ENCODE peak calls at places on chromosomes 16 and 17, in ten cellular contexts. One of them, this sample, is unnamed.

GRCh38 chr16:19861811-19862327 is 22.8 kb downstream of the GPRC5B start:
- DNase-seq in WERI-Rb-1: no peak
- DNase-seq in MCF 10A: no peak
- DNase-seq in NCI-H748 treated with DMSO at 0.1 percent for 48 hours: no peak
- DNase-seq in natural killer cell: no peak
- DNase-seq in prostate gland: no peak
- DNase-seq in CD8-positive, alpha-beta memory T cell: no peak
- DNase-seq in left cardiac atrium: no peak
- DNase-seq in fibroblast of lung: no peak
- DNase-seq in SHP77: no peak
- DNase-seq in this sample: no peak

GRCh38 chr16:60318486-60318885 is 1584.4 kb upstream of the GOT2 start:
- DNase-seq in NCI-H748 treated with DMSO at 0.1 percent for 48 hours: no peak
- DNase-seq in left cardiac atrium: no peak
- DNase-seq in CD8-positive, alpha-beta memory T cell: no peak
- DNase-seq in MCF 10A: no peak
- DNase-seq in natural killer cell: no peak
- DNase-seq in SHP77: no peak
- DNase-seq in fibroblast of lung: no peak
- DNase-seq in prostate gland: no peak
- DNase-seq in WERI-Rb-1: no peak
- DNase-seq in this sample: no peak

GRCh38 chr17:8146381-8147140 is 5.6 kb downstream of the PER1 start:
- DNase-seq in NCI-H748 treated with DMSO at 0.1 percent for 48 hours: no peak
- DNase-seq in natural killer cell: no peak
- DNase-seq in MCF 10A: no peak
- DNase-seq in prostate gland: no peak
- DNase-seq in left cardiac atrium: no peak
- DNase-seq in fibroblast of lung: no peak
- DNase-seq in CD8-positive, alpha-beta memory T cell: peak
- DNase-seq in SHP77: no peak
- DNase-seq in WERI-Rb-1: no peak
- DNase-seq in this sample: no peak

GRCh38 chr17:42321555-42321954 is 33.3 kb downstream of the STAT5A start:
- DNase-seq in MCF 10A: no peak
- DNase-seq in SHP77: no peak
- DNase-seq in fibroblast of lung: no peak
- DNase-seq in CD8-positive, alpha-beta memory T cell: no peak
- DNase-seq in prostate gland: no peak
- DNase-seq in WERI-Rb-1: no peak
- DNase-seq in left cardiac atrium: no peak
- DNase-seq in NCI-H748 treated with DMSO at 0.1 percent for 48 hours: no peak
- DNase-seq in natural killer cell: no peak
- DNase-seq in this sample: no peak

GRCh38 chr17:58487589-58488427 is at the start of gene HSF5:
- DNase-seq in CD8-positive, alpha-beta memory T cell: peak
- DNase-seq in WERI-Rb-1: no peak
- DNase-seq in SHP77: no peak
- DNase-seq in MCF 10A: no peak
- DNase-seq in fibroblast of lung: peak
- DNase-seq in natural killer cell: peak
- DNase-seq in prostate gland: no peak
- DNase-seq in NCI-H748 treated with DMSO at 0.1 percent for 48 hours: no peak
- DNase-seq in left cardiac atrium: peak
- DNase-seq in this sample: no peak

GRCh38 chr17:1998426-1998784 is 26.7 kb downstream of the RTN4RL1 start:
- DNase-seq in prostate gland: no peak
- DNase-seq in CD8-positive, alpha-beta memory T cell: peak
- DNase-seq in WERI-Rb-1: no peak
- DNase-seq in MCF 10A: no peak
- DNase-seq in natural killer cell: no peak
- DNase-seq in left cardiac atrium: no peak
- DNase-seq in fibroblast of lung: no peak
- DNase-seq in SHP77: no peak
- DNase-seq in NCI-H748 treated with DMSO at 0.1 percent for 48 hours: no peak
- DNase-seq in this sample: no peak

GRCh38 chr16:73504591-73504990 is 456.7 kb upstream of the ZFHX3 start:
- DNase-seq in left cardiac atrium: no peak
- DNase-seq in SHP77: no peak
- DNase-seq in CD8-positive, alpha-beta memory T cell: no peak
- DNase-seq in MCF 10A: no peak
- DNase-seq in prostate gland: no peak
- DNase-seq in fibroblast of lung: no peak
- DNase-seq in NCI-H748 treated with DMSO at 0.1 percent for 48 hours: peak
- DNase-seq in WERI-Rb-1: no peak
- DNase-seq in natural killer cell: no peak
- DNase-seq in this sample: no peak

GRCh38 chr16:60684002-60684401 is 1352.2 kb downstream of the CDH8 start:
- DNase-seq in left cardiac atrium: no peak
- DNase-seq in WERI-Rb-1: no peak
- DNase-seq in SHP77: no peak
- DNase-seq in CD8-positive, alpha-beta memory T cell: no peak
- DNase-seq in NCI-H748 treated with DMSO at 0.1 percent for 48 hours: no peak
- DNase-seq in MCF 10A: no peak
- DNase-seq in prostate gland: no peak
- DNase-seq in natural killer cell: no peak
- DNase-seq in fibroblast of lung: no peak
- DNase-seq in this sample: no peak

GRCh38 chr16:77738706-77739105 is 16.4 kb downstream of the NUDT7 start:
- DNase-seq in WERI-Rb-1: no peak
- DNase-seq in SHP77: no peak
- DNase-seq in natural killer cell: no peak
- DNase-seq in fibroblast of lung: no peak
- DNase-seq in MCF 10A: peak
- DNase-seq in CD8-positive, alpha-beta memory T cell: no peak
- DNase-seq in left cardiac atrium: no peak
- DNase-seq in NCI-H748 treated with DMSO at 0.1 percent for 48 hours: no peak
- DNase-seq in prostate gland: no peak
- DNase-seq in this sample: no peak

This sample was measured in DND-41.